ENCODE peak calls at places on chromosomes 11 and 22, in five cellular contexts. One of them, this sample, is unnamed.

GRCh38 chr11:37449146-37449545 is 851.1 kb upstream of the RAG2 start:
- DNase-seq in GM03348: peak
- DNase-seq in epithelial cell of esophagus: peak
- DNase-seq in NCI-H524: no peak
- DNase-seq in anterior cingulate cortex: no peak
- DNase-seq in this sample: peak

GRCh38 chr11:7467652-7468051 is 17.7 kb upstream of the OLFML1 start:
- DNase-seq in GM03348: no peak
- DNase-seq in epithelial cell of esophagus: no peak
- DNase-seq in NCI-H524: no peak
- DNase-seq in anterior cingulate cortex: no peak
- DNase-seq in this sample: no peak

GRCh38 chr22:48594016-48594756 is 1233.5 kb downstream of the BRD1 start:
- DNase-seq in GM03348: no peak
- DNase-seq in epithelial cell of esophagus: no peak
- DNase-seq in NCI-H524: no peak
- DNase-seq in anterior cingulate cortex: no peak
- DNase-seq in this sample: no peak

GRCh38 chr11:1863352-1864215 is 10.7 kb downstream of the LSP1 start:
- DNase-seq in GM03348: peak
- DNase-seq in epithelial cell of esophagus: peak
- DNase-seq in NCI-H524: no peak
- DNase-seq in anterior cingulate cortex: peak
- DNase-seq in this sample: peak

GRCh38 chr11:2777871-2778629 is 78.3 kb upstream of the KCNQ1OT1 start:
- DNase-seq in GM03348: no peak
- DNase-seq in epithelial cell of esophagus: no peak
- DNase-seq in NCI-H524: peak
- DNase-seq in anterior cingulate cortex: no peak
- DNase-seq in this sample: no peak

GRCh38 chr11:3231851-3232744 is at the start of gene MRGPRE:
- DNase-seq in GM03348: peak
- DNase-seq in epithelial cell of esophagus: peak
- DNase-seq in NCI-H524: peak
- DNase-seq in anterior cingulate cortex: no peak
- DNase-seq in this sample: no peak

GRCh38 chr22:20852076-20852475 is 6.5 kb downstream of the PI4KA start:
- DNase-seq in GM03348: no peak
- DNase-seq in epithelial cell of esophagus: no peak
- DNase-seq in NCI-H524: peak
- DNase-seq in anterior cingulate cortex: no peak
- DNase-seq in this sample: no peak

GRCh38 chr11:20388096-20389055 is 860 bp downstream of the PRMT3 start:
- DNase-seq in GM03348: peak
- DNase-seq in epithelial cell of esophagus: peak
- DNase-seq in NCI-H524: peak
- DNase-seq in anterior cingulate cortex: no peak
- DNase-seq in this sample: peak

GRCh38 chr11:117096140-117096972 is 1.9 kb downstream of the SIK3 start:
- DNase-seq in GM03348: no peak
- DNase-seq in epithelial cell of esophagus: no peak
- DNase-seq in NCI-H524: no peak
- DNase-seq in anterior cingulate cortex: peak
- DNase-seq in this sample: peak

GRCh38 chr11:72606362-72607100 is 67.7 kb downstream of the PDE2A start:
- DNase-seq in GM03348: peak
- DNase-seq in epithelial cell of esophagus: no peak
- DNase-seq in NCI-H524: no peak
- DNase-seq in anterior cingulate cortex: no peak
- DNase-seq in this sample: no peak

GRCh38 chr22:50678651-50679521 is 6.3 kb downstream of the SHANK3 start:
- DNase-seq in GM03348: no peak
- DNase-seq in epithelial cell of esophagus: no peak
- DNase-seq in NCI-H524: no peak
- DNase-seq in anterior cingulate cortex: no peak
- DNase-seq in this sample: no peak

GRCh38 chr11:102971766-102972165 is 16.2 kb upstream of the MMP13 start:
- DNase-seq in GM03348: peak
- DNase-seq in epithelial cell of esophagus: no peak
- DNase-seq in NCI-H524: no peak
- DNase-seq in anterior cingulate cortex: no peak
- DNase-seq in this sample: peak

GRCh38 chr11:26286472-26287066 is 45.4 kb upstream of the ANO3 start:
- DNase-seq in GM03348: peak
- DNase-seq in epithelial cell of esophagus: peak
- DNase-seq in NCI-H524: no peak
- DNase-seq in anterior cingulate cortex: no peak
- DNase-seq in this sample: peak

GRCh38 chr11:75350743-75351540 is 519 bp downstream of the ARRB1 start:
- DNase-seq in GM03348: peak
- DNase-seq in epithelial cell of esophagus: peak
- DNase-seq in NCI-H524: no peak
- DNase-seq in anterior cingulate cortex: peak
- DNase-seq in this sample: no peak

GRCh38 chr11:61666684-61667297 is 13.4 kb upstream of the DAGLA start:
- DNase-seq in GM03348: no peak
- DNase-seq in epithelial cell of esophagus: no peak
- DNase-seq in NCI-H524: no peak
- DNase-seq in anterior cingulate cortex: no peak
- DNase-seq in this sample: no peak

GRCh38 chr22:44312766-44313165 is at the start of gene SHISAL1:
- DNase-seq in GM03348: no peak
- DNase-seq in epithelial cell of esophagus: peak
- DNase-seq in NCI-H524: no peak
- DNase-seq in anterior cingulate cortex: no peak
- DNase-seq in this sample: peak

GRCh38 chr11:725624-726202 is 19.7 kb downstream of the EPS8L2 start:
- DNase-seq in GM03348: no peak
- DNase-seq in epithelial cell of esophagus: no peak
- DNase-seq in NCI-H524: no peak
- DNase-seq in anterior cingulate cortex: no peak
- DNase-seq in this sample: no peak

GRCh38 chr22:43152355-43153071 is 1.2 kb downstream of the TSPO start:
- DNase-seq in GM03348: peak
- DNase-seq in epithelial cell of esophagus: peak
- DNase-seq in NCI-H524: no peak
- DNase-seq in anterior cingulate cortex: peak
- DNase-seq in this sample: peak

GRCh38 chr11:117818036-117818858 is 6.3 kb downstream of the FXYD2 start:
- DNase-seq in GM03348: no peak
- DNase-seq in epithelial cell of esophagus: peak
- DNase-seq in NCI-H524: no peak
- DNase-seq in anterior cingulate cortex: no peak
- DNase-seq in this sample: peak

GRCh38 chr22:18968011-18968749 is 32.1 kb upstream of the PRODH start:
- DNase-seq in GM03348: peak
- DNase-seq in epithelial cell of esophagus: peak
- DNase-seq in NCI-H524: no peak
- DNase-seq in anterior cingulate cortex: no peak
- DNase-seq in this sample: no peak

GRCh38 chr22:24803064-24803542 is 2.9 kb upstream of the SGSM1 start:
- DNase-seq in GM03348: peak
- DNase-seq in epithelial cell of esophagus: peak
- DNase-seq in NCI-H524: peak
- DNase-seq in anterior cingulate cortex: peak
- DNase-seq in this sample: peak

GRCh38 chr11:19241260-19242183 is 777 bp upstream of the E2F8 start:
- DNase-seq in GM03348: peak
- DNase-seq in epithelial cell of esophagus: peak
- DNase-seq in NCI-H524: no peak
- DNase-seq in anterior cingulate cortex: no peak
- DNase-seq in this sample: no peak

GRCh38 chr22:17951315-17951714 is 73.0 kb downstream of the MICAL3 start:
- DNase-seq in GM03348: no peak
- DNase-seq in epithelial cell of esophagus: no peak
- DNase-seq in NCI-H524: no peak
- DNase-seq in anterior cingulate cortex: no peak
- DNase-seq in this sample: no peak

GRCh38 chr11:108512706-108513105 is 14.5 kb upstream of the POGLUT3 start:
- DNase-seq in GM03348: no peak
- DNase-seq in epithelial cell of esophagus: no peak
- DNase-seq in NCI-H524: no peak
- DNase-seq in anterior cingulate cortex: no peak
- DNase-seq in this sample: no peak

GRCh38 chr11:123760894-123761293 is 6.6 kb upstream of the OR6X1 start:
- DNase-seq in GM03348: no peak
- DNase-seq in epithelial cell of esophagus: peak
- DNase-seq in NCI-H524: no peak
- DNase-seq in anterior cingulate cortex: no peak
- DNase-seq in this sample: peak

GRCh38 chr22:49079743-49080500 is 747.8 kb downstream of the BRD1 start:
- DNase-seq in GM03348: no peak
- DNase-seq in epithelial cell of esophagus: no peak
- DNase-seq in NCI-H524: peak
- DNase-seq in anterior cingulate cortex: no peak
- DNase-seq in this sample: no peak

GRCh38 chr11:111531687-111532364 is 8.7 kb upstream of the LAYN start:
- DNase-seq in GM03348: peak
- DNase-seq in epithelial cell of esophagus: peak
- DNase-seq in NCI-H524: no peak
- DNase-seq in anterior cingulate cortex: no peak
- DNase-seq in this sample: peak

GRCh38 chr11:47270331-47271271 is 668 bp downstream of the MADD start:
- DNase-seq in GM03348: peak
- DNase-seq in epithelial cell of esophagus: peak
- DNase-seq in NCI-H524: no peak
- DNase-seq in anterior cingulate cortex: peak
- DNase-seq in this sample: peak

GRCh38 chr11:119516060-119516459 is 93.1 kb upstream of the THY1 start:
- DNase-seq in GM03348: no peak
- DNase-seq in epithelial cell of esophagus: no peak
- DNase-seq in NCI-H524: no peak
- DNase-seq in anterior cingulate cortex: no peak
- DNase-seq in this sample: no peak

GRCh38 chr11:63909621-63910506 is 7.1 kb downstream of the RCOR2 start:
- DNase-seq in GM03348: no peak
- DNase-seq in epithelial cell of esophagus: no peak
- DNase-seq in NCI-H524: peak
- DNase-seq in anterior cingulate cortex: no peak
- DNase-seq in this sample: no peak

GRCh38 chr11:126359431-126360048 is 4.1 kb downstream of the ST3GAL4 start:
- DNase-seq in GM03348: peak
- DNase-seq in epithelial cell of esophagus: no peak
- DNase-seq in NCI-H524: peak
- DNase-seq in anterior cingulate cortex: peak
- DNase-seq in this sample: peak

This sample was measured in MCF 10A.